ENCODE peak calls at places on chromosomes 1 and 21, in eight cellular contexts. U is testis, F is mammary epithelial cell, E is tibial artery, O is left ventricle myocardium inferior, Z is keratinocyte, D is PC-9, B is GM06990. H is an unnamed sample. For H3K27me3, the result is how much of the 10 kb centered on the place peaks cover.

GRCh38 chr1:1893291-1893985 is 2.6 kb upstream of the GNB1 start:
- DNase-seq in U (no peak), F (no peak), E (no peak), O (no peak), Z (no peak), D (no peak), B (no peak), H (no peak)

GRCh38 chr1:113091988-113092602 is 19.1 kb downstream of the LRIG2 start:
- DNase-seq in U (no peak), F (no peak), E (no peak), O (no peak), Z (no peak), D (no peak), B (no peak), H (no peak)

GRCh38 chr1:226476657-226477319 is 68.9 kb upstream of the PARP1 start:
- DNase-seq in U (no peak), F (no peak), E (no peak), O (no peak), Z (no peak), D (peak), B (no peak), H (no peak)

GRCh38 chr1:235027076-235027861 is 101.4 kb downstream of the TOMM20 start:
- DNase-seq in U (no peak), F (no peak), E (no peak), O (no peak), Z (no peak), D (no peak), B (no peak), H (no peak)

GRCh38 chr21:45997495-45998275 is 16.1 kb downstream of the COL6A1 start:
- DNase-seq in U (peak), F (no peak), E (peak), O (peak), Z (no peak), D (no peak), B (no peak), H (no peak)

GRCh38 chr1:1098656-1099425 is 17.0 kb downstream of the C1orf159 start:
- DNase-seq in U (no peak), F (no peak), E (peak), O (no peak), Z (no peak), D (no peak), B (no peak), H (no peak)

GRCh38 chr1:215407575-215407974 is 159.5 kb upstream of the KCTD3 start:
- DNase-seq in U (no peak), F (no peak), E (no peak), O (no peak), Z (no peak), D (no peak), B (no peak), H (no peak)

GRCh38 chr1:23254584-23254983 is 37.3 kb upstream of the HTR1D start:
- DNase-seq in U (no peak), F (no peak), E (no peak), O (no peak), Z (no peak), D (no peak), B (no peak), H (no peak)

GRCh38 chr21:42495765-42496119 is 282 bp downstream of the RSPH1 start:
- DNase-seq in U (peak), F (no peak), E (no peak), O (no peak), Z (no peak), D (no peak), B (no peak), H (no peak)

GRCh38 chr1:43279666-43280065 is 5.7 kb downstream of the C1orf210 start:
- DNase-seq in U (no peak), F (no peak), E (no peak), O (no peak), Z (no peak), D (no peak), B (no peak), H (no peak)

GRCh38 chr1:228902781-228903572 is 167.7 kb downstream of the RHOU start:
- DNase-seq in U (peak), F (peak), E (peak), O (peak), Z (peak), D (peak), B (no peak), H (peak)

GRCh38 chr1:116298746-116299145 is 74.3 kb upstream of the ATP1A1 start:
- DNase-seq in U (no peak), F (no peak), E (no peak), O (no peak), Z (no peak), D (no peak), B (no peak), H (peak)

GRCh38 chr1:78650114-78650513 is 483 bp downstream of the IFI44 start:
- DNase-seq in U (no peak), F (no peak), E (no peak), O (no peak), Z (no peak), D (no peak), B (no peak), H (no peak)

GRCh38 chr1:172917972-172918371 is 132.8 kb downstream of the TNFSF18 start:
- DNase-seq in U (no peak), F (peak), E (no peak), O (no peak), Z (peak), D (peak), B (no peak), H (peak)

GRCh38 chr1:23217421-23218115 is at the start of gene HTR1D:
- DNase-seq in U (no peak), F (no peak), E (no peak), O (no peak), Z (no peak), D (no peak), B (no peak), H (no peak)

GRCh38 chr1:181101581-181102226 is 13.2 kb downstream of the IER5 start:
- DNase-seq in U (no peak), F (peak), E (no peak), O (no peak), Z (no peak), D (peak), B (no peak), H (no peak)

GRCh38 chr21:42851812-42852665 is 27.3 kb downstream of the WDR4 start:
- DNase-seq in U (no peak), F (no peak), E (no peak), O (no peak), Z (no peak), D (no peak), B (no peak), H (no peak)

GRCh38 chr21:46572850-46573249 is 32.0 kb downstream of the S100B start:
- DNase-seq in U (no peak), F (no peak), E (no peak), O (no peak), Z (no peak), D (no peak), B (no peak), H (no peak)

GRCh38 chr1:178146456-178146855 is 52.6 kb downstream of the RASAL2 start:
- DNase-seq in U (no peak), F (no peak), E (no peak), O (no peak), Z (no peak), D (no peak), B (no peak), H (no peak)

GRCh38 chr1:89624314-89624713 is 8.6 kb upstream of the LRRC8C start:
- DNase-seq in U (no peak), F (no peak), E (no peak), O (no peak), Z (no peak), D (no peak), B (no peak), H (no peak)

GRCh38 chr1:21622466-21623315 is 46.5 kb downstream of the RAP1GAP start:
- DNase-seq in U (peak), F (peak), E (no peak), O (peak), Z (no peak), D (no peak), B (no peak), H (no peak)

GRCh38 chr21:35043549-35043948 is 5.6 kb downstream of the RUNX1 start:
- DNase-seq in U (no peak), F (no peak), E (no peak), O (no peak), Z (no peak), D (no peak), B (peak), H (no peak)

GRCh38 chr1:117059334-117059677 is 820 bp upstream of the TTF2 start:
- DNase-seq in U (peak), F (peak), E (peak), O (no peak), Z (no peak), D (no peak), B (no peak), H (no peak)

GRCh38 chr1:84997667-84998600 is 1.0 kb upstream of the MCOLN2 start:
- DNase-seq in U (peak), F (peak), E (no peak), O (peak), Z (no peak), D (no peak), B (peak), H (no peak)

GRCh38 chr1:163824006-163824405 is 502.3 kb downstream of the NUF2 start:
- DNase-seq in U (no peak), F (peak), E (no peak), O (peak), Z (peak), D (no peak), B (no peak), H (peak)

GRCh38 chr21:33403128-33403785 is at the start of gene IFNGR2:
- DNase-seq in U (peak), F (peak), E (no peak), O (peak), Z (no peak), D (no peak), B (peak), H (no peak)

GRCh38 chr1:98315309-98315708 is 346.2 kb upstream of the SNX7 start:
- DNase-seq in U (no peak), F (no peak), E (no peak), O (no peak), Z (no peak), D (no peak), B (no peak), H (no peak)

GRCh38 chr1:94142022-94142421 is 21.1 kb upstream of the ABCA4 start:
- DNase-seq in U (no peak), F (no peak), E (no peak), O (no peak), Z (no peak), D (no peak), B (no peak), H (no peak)

GRCh38 chr1:178134061-178134460 is 40.2 kb downstream of the RASAL2 start:
- DNase-seq in U (no peak), F (peak), E (peak), O (no peak), Z (no peak), D (no peak), B (no peak), H (peak)

GRCh38 chr1:33721416-33721815 is 142.5 kb upstream of the HMGB4 start:
- DNase-seq in U (no peak), F (no peak), E (no peak), O (no peak), Z (no peak), D (no peak), B (no peak), H (no peak)

GRCh38 chr1:10777749-10778574 is 18.5 kb downstream of the CASZ1 start:
- DNase-seq in U (no peak), F (peak), E (no peak), O (no peak), Z (no peak), D (no peak), B (no peak), H (no peak)

GRCh38 chr1:10778640-10779039 is 17.8 kb downstream of the CASZ1 start:
- DNase-seq in U (no peak), F (no peak), E (no peak), O (no peak), Z (no peak), D (no peak), B (no peak), H (no peak)

GRCh38 chr1:10779201-10779600 is 17.2 kb downstream of the CASZ1 start:
- DNase-seq in U (no peak), F (peak), E (no peak), O (no peak), Z (peak), D (peak), B (no peak), H (peak)

GRCh38 chr1:10781137-10781536 is 15.3 kb downstream of the CASZ1 start:
- DNase-seq in U (no peak), F (no peak), E (no peak), O (no peak), Z (no peak), D (no peak), B (no peak), H (no peak)

DNA sequence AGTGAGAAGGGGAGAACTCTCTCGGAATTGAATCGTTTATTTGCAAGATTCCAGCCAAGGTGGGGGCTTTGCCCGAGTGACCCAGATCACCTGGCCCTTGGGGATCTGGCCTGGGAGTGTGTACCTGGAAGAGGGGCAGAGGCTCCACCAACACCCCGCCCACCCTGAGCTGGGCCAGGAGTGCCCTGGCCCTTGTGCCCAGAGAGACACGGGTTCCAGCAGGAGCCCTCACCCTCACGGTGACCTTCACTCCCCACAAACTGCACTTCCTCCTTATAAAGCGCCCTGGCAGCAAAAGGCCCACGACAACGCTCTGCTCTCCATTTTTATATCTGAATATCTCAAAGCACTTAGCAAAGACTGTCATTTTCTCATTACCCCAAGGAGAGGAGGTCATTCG is 16.6 kb downstream of the CASZ1 start:
- DNase-seq in U (no peak), F (no peak), E (no peak), O (no peak), Z (no peak), D (no peak), B (no peak), H (no peak)
- H3K4me3 ChIP-seq in U (no peak), F (no peak), E (no peak), O (no peak), Z (peak), D (peak), B (no peak), H (no peak)

DNA sequence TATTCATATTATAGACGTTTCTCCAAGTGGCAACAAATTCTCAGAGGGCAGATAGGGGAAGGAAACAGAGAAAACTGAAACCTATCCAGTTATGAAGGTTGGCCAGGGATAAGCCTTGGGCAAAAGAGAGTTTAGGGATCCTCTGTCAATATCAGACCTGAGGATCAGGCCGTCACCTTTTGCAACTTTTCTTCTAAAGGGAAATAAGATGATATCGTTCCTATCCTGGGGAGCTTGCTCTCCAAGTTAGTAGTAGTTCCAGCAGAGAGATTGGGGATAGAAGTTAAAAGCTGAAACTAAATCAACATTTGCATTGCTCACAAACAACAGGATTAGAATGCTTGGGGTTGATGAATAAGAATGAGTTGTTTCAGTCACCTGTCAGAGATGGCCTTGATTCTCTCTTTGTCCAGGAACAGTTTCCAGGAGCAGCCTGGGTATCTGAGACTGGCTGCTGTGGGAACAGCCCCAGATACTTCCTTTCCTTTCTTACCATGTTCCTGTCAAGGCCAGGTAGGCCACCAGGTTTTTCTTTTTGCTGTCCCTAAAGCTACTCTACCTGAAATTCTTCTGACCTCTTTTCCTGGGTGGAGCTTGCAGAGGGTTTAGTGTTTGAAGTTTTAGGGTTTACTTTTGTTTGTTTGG is 2.5 kb downstream of the RIIAD1 start:
- DNase-seq in U (no peak), F (peak), E (no peak), O (no peak), Z (no peak), D (peak), B (no peak), H (no peak)
- H3K27me3 ChIP-seq in U (under half), F (under half), E (under half), O (under half), Z (under half), D (under half), B (under half), H (under half)

DNA sequence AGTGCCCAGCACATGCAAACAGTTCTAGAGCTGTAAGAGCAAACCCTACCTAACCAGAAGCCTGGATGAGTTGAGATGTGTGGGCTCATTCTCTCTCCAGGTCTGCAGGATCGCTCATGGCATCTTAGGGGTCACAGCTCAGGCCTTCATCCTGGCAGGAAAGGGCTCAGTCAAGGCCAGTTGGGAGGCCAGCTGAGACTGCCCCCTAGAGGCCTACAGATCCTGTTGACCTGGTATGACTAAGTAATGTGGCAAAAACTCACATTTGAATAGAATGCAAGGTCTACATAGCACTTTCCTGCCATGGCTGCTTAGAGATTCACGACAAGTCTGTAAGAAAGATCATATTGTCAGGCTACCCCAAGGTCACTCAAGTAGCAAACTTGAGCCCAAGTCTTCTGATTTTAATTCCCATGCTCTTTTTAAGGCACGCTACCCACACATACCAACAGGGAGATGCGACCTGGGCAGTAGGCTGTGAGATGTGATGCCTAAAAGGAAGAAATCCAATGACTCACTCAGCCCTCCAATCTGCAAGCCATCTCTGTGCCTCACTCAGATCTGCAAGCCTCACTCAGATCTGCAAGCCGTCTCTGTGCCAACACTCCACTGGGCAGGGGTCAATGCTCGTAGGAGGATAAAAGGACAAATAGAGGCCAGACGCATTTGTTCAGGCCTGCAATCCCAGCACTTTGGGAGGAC is 5.1 kb upstream of the CAPN8 start:
- DNase-seq in U (peak), F (peak), E (no peak), O (no peak), Z (no peak), D (peak), B (no peak), H (no peak)
- TF ChIP-seq CTCF in U (peak), F (peak), E (no peak), O (peak), Z (peak), D (peak), B (peak), H (peak)

GRCh38 chr1:145893306-145894055 is 7.8 kb upstream of the ANKRD35 start:
- DNase-seq in U (no peak), F (no peak), E (no peak), O (no peak), Z (no peak), D (no peak), B (no peak), H (no peak)

GRCh38 chr1:145891587-145892485 is 6.2 kb upstream of the ANKRD35 start:
- DNase-seq in U (peak), F (peak), E (peak), O (peak), Z (peak), D (peak), B (no peak), H (peak)

GRCh38 chr1:145889722-145890121 is 4.1 kb upstream of the ANKRD35 start:
- DNase-seq in U (no peak), F (no peak), E (no peak), O (no peak), Z (no peak), D (no peak), B (no peak), H (no peak)

GRCh38 chr1:145891143-145891542 is 5.5 kb upstream of the ANKRD35 start:
- DNase-seq in U (no peak), F (peak), E (no peak), O (no peak), Z (no peak), D (peak), B (no peak), H (peak)

GRCh38 chr1:145892486-145893087 is 6.9 kb upstream of the ANKRD35 start:
- DNase-seq in U (peak), F (no peak), E (no peak), O (no peak), Z (no peak), D (no peak), B (no peak), H (no peak)
- H3K4me3 ChIP-seq in U (no peak), F (no peak), E (no peak), O (peak), Z (peak), D (no peak), B (no peak), H (no peak)

DNA sequence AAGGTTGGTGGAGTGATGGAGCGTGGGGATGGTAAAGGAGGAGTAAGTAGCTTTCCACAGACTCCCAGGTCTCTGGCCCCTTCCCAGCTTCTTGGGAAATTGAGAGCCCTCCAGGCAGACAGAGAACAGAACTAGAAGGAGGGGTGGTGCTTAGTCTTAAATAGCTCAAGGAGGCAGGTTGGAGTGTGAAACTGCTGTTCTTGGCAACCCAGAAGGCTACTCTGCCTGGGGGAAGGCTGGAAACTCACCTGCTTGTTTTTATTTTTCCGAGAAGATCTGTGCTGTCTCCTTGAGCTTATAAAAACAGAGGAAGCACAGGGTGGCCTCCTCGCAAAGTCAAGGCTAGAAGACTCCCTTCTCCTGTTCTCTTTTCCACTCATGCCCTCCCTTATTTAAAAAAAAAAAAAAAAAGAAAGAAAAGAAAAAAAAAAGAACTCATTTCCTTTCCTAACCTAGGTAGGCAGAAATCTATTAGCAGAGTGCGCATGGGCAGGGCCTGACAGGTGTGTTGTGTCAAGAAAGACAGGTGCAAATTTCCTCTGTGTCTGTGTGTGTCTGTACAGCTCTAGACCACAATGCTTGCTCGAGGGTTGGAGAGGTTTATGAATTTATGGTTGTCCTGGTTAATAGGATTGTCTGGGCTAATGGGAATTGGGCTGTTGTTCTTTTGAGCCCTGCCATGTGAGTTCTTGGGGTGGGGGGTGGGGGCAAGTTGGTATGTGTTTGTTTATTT is 2.1 kb downstream of the PROX1 start:
- DNase-seq in U (peak), F (no peak), E (no peak), O (no peak), Z (no peak), D (no peak), B (no peak), H (no peak)
- H3K27me3 ChIP-seq in U (under half), F (under half), E (under half), O (half or more), Z (under half), D (under half), B (under half), H (under half)